ENCODE peak calls at places on chromosomes 3 and 15, in eight cellular contexts. D is adrenal gland, Q is kidney, I is RWPE2, M is endothelial cell, U is GM23338, Z is left lung, V is tibial artery. L is an unnamed sample.
A peak's percentile ranks its signal among the peaks of the same experiment; 100 is the strongest.

GRCh38 chr3:197024881-197025735 is 4.5 kb downstream of the MELTF start:
- DNase-seq in D (no peak), Q (no peak), I (peak; percentile 38), M (no peak), U (no peak), Z (no peak), V (peak; percentile 28), L (no peak)

GRCh38 chr3:142716102-142716501 is 7.7 kb upstream of the TRPC1 start:
- DNase-seq in D (no peak), Q (no peak), I (no peak), M (no peak), U (no peak), Z (no peak), V (no peak), L (no peak)

GRCh38 chr3:120801484-120801883 is 58.9 kb downstream of the GTF2E1 start:
- DNase-seq in D (no peak), Q (no peak), I (no peak), M (no peak), U (no peak), Z (no peak), V (no peak), L (no peak)

GRCh38 chr15:101145362-101145761 is 106.5 kb downstream of the CHSY1 start:
- DNase-seq in D (no peak), Q (no peak), I (no peak), M (no peak), U (peak; percentile 1), Z (no peak), V (no peak), L (no peak)

GRCh38 chr3:52315006-52315405 is 1.1 kb upstream of the DNAH1 start:
- DNase-seq in D (no peak), Q (peak; percentile 61), I (no peak), M (no peak), U (no peak), Z (no peak), V (no peak), L (no peak)

GRCh38 chr3:149660462-149660861 is 2.6 kb upstream of the WWTR1 start:
- DNase-seq in D (no peak), Q (no peak), I (no peak), M (no peak), U (no peak), Z (no peak), V (no peak), L (no peak)

GRCh38 chr15:68285243-68285980 is 7.9 kb downstream of the FEM1B start:
- DNase-seq in D (no peak), Q (no peak), I (no peak), M (no peak), U (peak; percentile 56), Z (no peak), V (no peak), L (no peak)

GRCh38 chr3:17151598-17152373 is 267.0 kb downstream of the PLCL2 start:
- DNase-seq in D (peak; percentile 71), Q (no peak), I (no peak), M (no peak), U (no peak), Z (peak; percentile 39), V (no peak), L (peak; percentile 80)

GRCh38 chr15:74956648-74957300 is at the start of gene RPP25:
- DNase-seq in D (peak; percentile 82), Q (peak; percentile 92), I (peak; percentile 87), M (peak; percentile 75), U (peak; percentile 92), Z (peak; percentile 85), V (peak; percentile 89), L (peak; percentile 52)

GRCh38 chr15:76208084-76208785 is 103.0 kb downstream of the ETFA start:
- DNase-seq in D (no peak), Q (no peak), I (no peak), M (no peak), U (no peak), Z (no peak), V (no peak), L (no peak)

GRCh38 chr15:69117431-69117841 is 43.0 kb upstream of the GLCE start:
- DNase-seq in D (no peak), Q (no peak), I (no peak), M (no peak), U (peak; percentile 87), Z (no peak), V (no peak), L (no peak)

GRCh38 chr15:92521624-92522008 is 127.9 kb downstream of the ST8SIA2 start:
- DNase-seq in D (peak; percentile 71), Q (no peak), I (no peak), M (peak; percentile 78), U (peak; percentile 88), Z (peak; percentile 60), V (peak; percentile 86), L (no peak)

DNA sequence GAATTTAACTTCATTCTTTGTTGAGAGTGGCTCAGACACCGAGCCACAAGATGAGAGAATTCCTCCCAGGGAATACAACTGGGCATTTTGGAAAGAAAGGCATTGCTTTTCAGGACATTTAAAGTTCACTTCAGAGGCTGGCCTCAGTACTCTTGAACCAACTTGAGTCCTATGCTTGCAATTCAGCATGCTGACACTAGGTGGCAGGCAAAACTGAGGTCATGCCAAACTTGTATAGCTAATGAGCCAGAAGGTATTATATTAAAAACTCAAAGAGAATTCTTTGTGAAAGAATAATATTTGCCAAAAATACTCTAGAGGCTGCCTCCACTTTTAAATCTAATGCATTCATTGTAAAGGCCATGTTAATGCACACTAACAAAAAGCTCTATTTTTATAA is 104.7 kb downstream of the RARB start:
- DNase-seq in D (no peak), Q (no peak), I (no peak), M (no peak), U (peak; percentile 64), Z (no peak), V (no peak), L (no peak)
- TF ChIP-seq CTCF in D (no peak), Q (peak; percentile 35), I (peak; percentile 39), M (peak; percentile 94), U (peak; percentile 74), Z (peak; percentile 33), V (peak; percentile 24), L (peak; percentile 30)

DNA sequence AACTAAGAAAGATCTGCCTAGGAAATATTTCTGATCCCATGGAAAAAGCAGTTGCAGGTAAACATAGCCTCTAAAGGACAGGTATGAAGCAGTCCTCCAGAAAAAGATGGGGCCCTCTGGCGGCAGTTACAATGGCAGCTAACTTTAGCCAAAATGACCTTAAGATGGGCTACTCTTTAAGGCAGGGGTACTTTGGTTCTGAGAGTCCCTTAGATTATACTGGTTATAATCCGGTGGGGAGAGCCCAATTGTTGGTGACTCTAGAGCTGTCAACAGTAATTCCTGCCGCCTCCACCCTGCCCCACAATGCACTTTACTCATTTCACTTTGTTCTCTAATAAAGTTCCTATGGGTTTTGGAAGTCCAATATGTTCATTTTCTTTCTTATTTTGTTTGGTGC is 412.8 kb upstream of the WNT5A start:
- DNase-seq in D (no peak), Q (no peak), I (no peak), M (peak; percentile 19), U (peak; percentile 73), Z (no peak), V (no peak), L (no peak)
- TF ChIP-seq CTCF in D (no peak), Q (no peak), I (peak; percentile 67), M (peak; percentile 41), U (peak; percentile 79), Z (no peak), V (no peak), L (no peak)

DNA sequence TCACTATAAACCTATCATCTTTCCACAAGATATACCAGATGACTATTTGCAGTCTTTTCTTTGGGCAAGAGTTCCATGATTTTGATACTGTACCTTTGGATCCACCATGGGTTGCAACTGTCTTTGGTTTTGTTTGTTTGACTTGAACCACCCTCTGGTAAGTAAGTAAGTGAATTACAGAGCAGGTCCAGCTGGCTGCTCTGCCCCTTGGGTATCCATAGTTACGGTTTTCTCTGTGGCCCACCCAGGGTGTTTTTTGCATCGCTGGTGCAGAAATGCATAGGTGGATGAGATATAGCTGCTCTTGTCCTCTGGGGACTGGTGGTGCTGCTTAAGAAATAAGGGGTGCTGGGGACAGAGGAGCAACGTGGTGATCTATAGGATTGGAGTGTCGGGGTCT is 33.8 kb downstream of the CHDH start:
- DNase-seq in D (no peak), Q (no peak), I (no peak), M (no peak), U (peak; percentile 63), Z (no peak), V (peak; percentile 15), L (no peak)
- TF ChIP-seq CTCF in D (no peak), Q (no peak), I (no peak), M (no peak), U (no peak), Z (no peak), V (no peak), L (no peak)

DNA sequence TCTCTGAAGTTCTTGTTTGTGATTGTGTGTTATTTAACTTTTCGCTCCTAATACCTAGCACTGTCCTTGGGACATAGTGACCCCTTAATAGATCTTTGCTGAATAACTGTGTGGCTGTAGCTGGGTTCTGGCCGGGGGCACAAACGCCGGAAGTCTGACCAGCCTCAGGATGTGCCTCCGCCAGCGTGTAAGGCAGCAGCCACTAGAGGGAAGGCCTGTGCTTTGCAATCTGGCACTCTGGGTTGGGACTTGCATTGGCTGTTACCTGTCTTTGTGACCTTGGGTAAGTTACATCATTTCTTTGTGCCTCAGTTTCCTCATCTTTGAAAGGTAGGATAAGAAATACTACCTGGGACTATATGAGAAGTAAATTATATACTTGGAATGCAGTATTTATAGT is 158.7 kb downstream of the GHSR start:
- DNase-seq in D (no peak), Q (no peak), I (no peak), M (peak; percentile 53), U (peak; percentile 64), Z (no peak), V (peak; percentile 68), L (peak; percentile 22)
- TF ChIP-seq CTCF in D (no peak), Q (peak; percentile 48), I (peak; percentile 28), M (no peak), U (peak; percentile 76), Z (peak; percentile 38), V (peak; percentile 36), L (peak; percentile 44)